ENCODE peak calls at places on chromosomes 4 and X, in ten cellular contexts. O is lower leg skin, L is fibroblast of pulmonary artery, A is lower lobe of right lung, U is stomach, N is spleen, E is AG04450, D is psoas muscle, H is upper lobe of right lung, I is testis. Y is an unnamed sample.

GRCh38 chr4:38241541-38241940 is 281.3 kb downstream of the PTTG2 start:
- DNase-seq in O (no peak), L (no peak), A (no peak), U (no peak), N (no peak), E (no peak), D (no peak), H (no peak), I (no peak), Y (no peak)

GRCh38 chr4:184825394-184826314 is at the start of gene ACSL1:
- DNase-seq in O (peak; percentile 93), L (peak; percentile 69), A (peak; percentile 92), U (peak; percentile 82), N (peak; percentile 97), E (no peak), D (peak; percentile 91), H (peak; percentile 94), I (peak; percentile 87), Y (peak; percentile 59)

GRCh38 chr4:40506492-40506891 is 123.2 kb downstream of the RBM47 start:
- DNase-seq in O (no peak), L (no peak), A (no peak), U (no peak), N (no peak), E (no peak), D (no peak), H (no peak), I (no peak), Y (no peak)

GRCh38 chrX:136130931-136131843 is 16.1 kb upstream of the FHL1 start:
- DNase-seq in O (no peak), L (peak; percentile 84), A (no peak), U (no peak), N (no peak), E (peak; percentile 16), D (no peak), H (no peak), I (no peak), Y (no peak)

GRCh38 chr4:186204103-186204559 is 12.8 kb downstream of the CYP4V2 start:
- DNase-seq in O (peak; percentile 84), L (peak; percentile 85), A (no peak), U (peak; percentile 66), N (no peak), E (no peak), D (no peak), H (no peak), I (peak; percentile 69), Y (no peak)

GRCh38 chr4:147984065-147984777 is 252.3 kb downstream of the ARHGAP10 start:
- DNase-seq in O (no peak), L (peak; percentile 75), A (no peak), U (no peak), N (no peak), E (peak; percentile 21), D (no peak), H (no peak), I (peak; percentile 28), Y (no peak)

GRCh38 chr4:145663194-145663593 is 16.8 kb upstream of the C4orf51 start:
- DNase-seq in O (no peak), L (peak; percentile 6), A (no peak), U (no peak), N (no peak), E (no peak), D (no peak), H (no peak), I (no peak), Y (no peak)

GRCh38 chr4:136526517-136526916 is 1005.8 kb downstream of the PCDH18 start:
- DNase-seq in O (no peak), L (no peak), A (no peak), U (no peak), N (no peak), E (no peak), D (no peak), H (no peak), I (no peak), Y (no peak)

GRCh38 chr4:88759039-88759631 is 61.5 kb upstream of the NAP1L5 start:
- DNase-seq in O (no peak), L (peak; percentile 81), A (no peak), U (no peak), N (no peak), E (no peak), D (no peak), H (no peak), I (peak; percentile 28), Y (no peak)

GRCh38 chr4:78627046-78627965 is 75.7 kb downstream of the ANXA3 start:
- DNase-seq in O (no peak), L (no peak), A (no peak), U (no peak), N (no peak), E (no peak), D (no peak), H (no peak), I (no peak), Y (no peak)

GRCh38 chr4:28001698-28002097 is 1141.1 kb downstream of the STIM2 start:
- DNase-seq in O (no peak), L (no peak), A (no peak), U (no peak), N (no peak), E (no peak), D (no peak), H (no peak), I (no peak), Y (no peak)

GRCh38 chr4:137664055-137664405 is 131.7 kb upstream of the PCDH18 start:
- DNase-seq in O (no peak), L (peak; percentile 68), A (no peak), U (no peak), N (no peak), E (peak; percentile 78), D (no peak), H (no peak), I (no peak), Y (no peak)

GRCh38 chrX:141180851-141181250 is 3.9 kb upstream of the LDOC1 start:
- DNase-seq in O (no peak), L (no peak), A (no peak), U (no peak), N (no peak), E (no peak), D (no peak), H (no peak), I (no peak), Y (no peak)

GRCh38 chr4:180665994-180666818 is 1577.0 kb upstream of the TENM3 start:
- DNase-seq in O (no peak), L (peak; percentile 50), A (no peak), U (no peak), N (no peak), E (peak; percentile 10), D (no peak), H (no peak), I (peak; percentile 40), Y (no peak)

GRCh38 chr4:8051644-8052043 is 107.0 kb downstream of the ABLIM2 start:
- DNase-seq in O (no peak), L (no peak), A (no peak), U (no peak), N (no peak), E (no peak), D (no peak), H (no peak), I (no peak), Y (no peak)

GRCh38 chr4:1376841-1377605 is 29.2 kb downstream of the NKX1-1 start:
- DNase-seq in O (peak; percentile 83), L (no peak), A (peak; percentile 34), U (no peak), N (peak; percentile 68), E (no peak), D (peak; percentile 13), H (peak; percentile 56), I (no peak), Y (no peak)

GRCh38 chrX:38154818-38155217 is 65.9 kb downstream of the SRPX start:
- DNase-seq in O (no peak), L (no peak), A (no peak), U (no peak), N (no peak), E (no peak), D (no peak), H (no peak), I (peak; percentile 16), Y (no peak)

GRCh38 chr4:174631901-174632758 is 109.8 kb upstream of the HPGD start:
- DNase-seq in O (no peak), L (peak; percentile 72), A (no peak), U (no peak), N (no peak), E (peak; percentile 2), D (no peak), H (no peak), I (no peak), Y (no peak)

GRCh38 chrX:66020578-66021406 is 19.1 kb downstream of the VSIG4 start:
- DNase-seq in O (no peak), L (no peak), A (no peak), U (no peak), N (no peak), E (no peak), D (no peak), H (no peak), I (no peak), Y (no peak)

GRCh38 chrX:113001836-113002235 is 161.2 kb upstream of the AMOT start:
- DNase-seq in O (no peak), L (no peak), A (no peak), U (no peak), N (no peak), E (no peak), D (no peak), H (no peak), I (no peak), Y (no peak)
- TF ChIP-seq CTCF in O (no peak), L (no peak), A (no peak), U (no peak), N (no peak), E (peak; percentile 4), D (no peak), H (no peak), I (no peak), Y (no peak)

GRCh38 chrX:134423606-134424005 is 36.4 kb upstream of the HPRT1 start:
- DNase-seq in O (no peak), L (peak; percentile 49), A (no peak), U (no peak), N (no peak), E (no peak), D (no peak), H (no peak), I (no peak), Y (no peak)
- TF ChIP-seq CTCF in O (no peak), L (peak; percentile 37), A (no peak), U (no peak), N (no peak), E (peak; percentile 45), D (peak; percentile 9), H (no peak), I (peak; percentile 21), Y (no peak)

DNA sequence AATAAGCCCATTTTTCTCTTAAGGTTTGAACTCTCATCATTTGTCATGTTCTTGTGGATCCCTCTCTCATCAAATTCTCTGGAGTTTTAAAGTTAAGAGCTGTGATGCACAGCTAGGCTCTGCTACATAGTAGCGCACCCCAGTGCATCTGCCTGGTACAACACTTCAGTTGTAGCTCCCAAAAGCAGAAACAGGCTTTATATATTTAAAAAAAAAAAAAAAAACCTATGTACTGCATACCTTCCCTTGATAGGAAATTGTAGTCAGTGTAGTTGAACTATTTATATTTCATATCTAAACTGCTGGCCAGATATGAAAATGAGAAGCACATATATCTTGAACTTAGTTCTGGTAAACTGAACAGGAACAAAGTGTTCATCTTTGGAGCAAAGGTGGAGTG is 131.4 kb downstream of the KLHL13 start:
- DNase-seq in O (no peak), L (no peak), A (no peak), U (peak; percentile 30), N (no peak), E (no peak), D (no peak), H (no peak), I (no peak), Y (no peak)
- TF ChIP-seq CTCF in O (no peak), L (no peak), A (no peak), U (no peak), N (no peak), E (peak; percentile 20), D (no peak), H (no peak), I (no peak), Y (no peak)

GRCh38 chrX:103919336-103919682 is 43.1 kb upstream of the TMSB15B start:
- DNase-seq in O (no peak), L (peak; percentile 43), A (no peak), U (no peak), N (no peak), E (no peak), D (no peak), H (no peak), I (no peak), Y (no peak)
- TF ChIP-seq CTCF in O (no peak), L (peak; percentile 33), A (peak; percentile 19), U (no peak), N (no peak), E (peak; percentile 49), D (no peak), H (peak; percentile 35), I (peak; percentile 11), Y (peak; percentile 61)